ENCODE peak calls at places on chromosomes 13 and 19, in eight cellular contexts. J is PC-3; F is body of pancreas; X is heart right ventricle; B is fibroblast of lung; I is CD8-positive, alpha-beta T cell; K is cardiac muscle cell; E is psoas muscle. R is an unnamed sample.

GRCh38 chr19:12733369-12733896 is 1.1 kb downstream of the TRIR start:
- DNase-seq in X (no peak), F (no peak), J (peak), B (peak), E (no peak), K (peak), I (peak), R (no peak)

GRCh38 chr19:49556412-49557398 is 23.7 kb downstream of the NOSIP start:
- DNase-seq in F (peak), X (no peak), K (no peak), B (no peak), I (peak), E (peak), J (no peak), R (no peak)

GRCh38 chr13:44537238-44537637 is 38.9 kb downstream of the TSC22D1 start:
- DNase-seq in E (no peak), K (no peak), J (no peak), F (no peak), I (no peak), X (no peak), B (no peak), R (no peak)

GRCh38 chr13:113441661-113442060 is 11.6 kb downstream of the ADPRHL1 start:
- DNase-seq in I (no peak), K (no peak), X (no peak), J (no peak), E (no peak), F (no peak), B (no peak), R (no peak)

GRCh38 chr19:10074153-10074552 is 12.0 kb upstream of the SHFL start:
- DNase-seq in E (no peak), F (no peak), K (peak), I (peak), J (peak), B (peak), X (no peak), R (no peak)

GRCh38 chr19:34145741-34146202 is 26.5 kb upstream of the LSM14A start:
- DNase-seq in F (peak), B (peak), K (peak), E (no peak), I (peak), J (peak), X (no peak), R (peak)

GRCh38 chr19:12065100-12065538 is 588 bp downstream of the ZNF844 start:
- DNase-seq in F (peak), K (peak), X (no peak), B (peak), I (peak), E (peak), J (no peak), R (no peak)

GRCh38 chr19:4639531-4640246 is 373 bp downstream of the TNFAIP8L1 start:
- DNase-seq in I (no peak), K (no peak), J (no peak), B (no peak), E (peak), X (peak), F (peak), R (no peak)

GRCh38 chr19:28289294-28290063 is 923.5 kb downstream of the UQCRFS1 start:
- DNase-seq in F (peak), J (no peak), B (no peak), E (no peak), I (no peak), X (no peak), K (peak), R (peak)

GRCh38 chr19:19039901-19040300 is 6.5 kb downstream of the ARMC6 start:
- DNase-seq in E (no peak), J (no peak), K (no peak), X (no peak), F (no peak), I (no peak), B (no peak), R (no peak)

GRCh38 chr13:98318263-98318878 is 141.3 kb upstream of the RNF113B start:
- DNase-seq in J (no peak), F (no peak), X (no peak), B (no peak), K (no peak), E (no peak), I (no peak), R (no peak)

GRCh38 chr13:99144306-99144705 is 56.3 kb upstream of the UBAC2 start:
- DNase-seq in K (no peak), X (no peak), I (no peak), E (no peak), J (no peak), F (no peak), B (no peak), R (no peak)

GRCh38 chr13:46386426-46386995 is 541 bp downstream of the RUBCNL start:
- DNase-seq in K (no peak), I (no peak), X (no peak), B (peak), J (no peak), E (no peak), F (no peak), R (no peak)

GRCh38 chr19:38191747-38192146 is 32.3 kb downstream of the DPF1 start:
- DNase-seq in F (no peak), B (no peak), X (no peak), K (no peak), I (no peak), J (no peak), E (no peak), R (no peak)

GRCh38 chr13:67383358-67383757 is 153.2 kb upstream of the PCDH9 start:
- DNase-seq in I (no peak), F (no peak), X (no peak), J (no peak), B (peak), E (no peak), K (peak), R (no peak)

GRCh38 chr13:41199526-41199925 is 5.2 kb upstream of the KBTBD7 start:
- DNase-seq in X (no peak), K (no peak), B (no peak), E (no peak), F (no peak), I (no peak), J (no peak), R (no peak)

GRCh38 chr13:48493076-48493765 is 39.7 kb downstream of the RCBTB2 start:
- DNase-seq in J (no peak), K (peak), I (no peak), X (no peak), E (no peak), F (no peak), B (no peak), R (no peak)

GRCh38 chr19:57350877-57351805 is at the start of gene ZNF304:
- DNase-seq in K (peak), X (peak), E (peak), J (peak), F (peak), I (peak), B (peak), R (peak)

GRCh38 chr19:57357406-57357805 is 5.9 kb upstream of the TRAPPC2B start:
- DNase-seq in X (no peak), E (no peak), I (no peak), B (no peak), J (no peak), F (no peak), K (no peak), R (no peak)

GRCh38 chr19:57355916-57356315 is 4.8 kb downstream of the ZNF304 start:
- DNase-seq in E (no peak), K (no peak), J (no peak), B (no peak), I (no peak), F (no peak), X (no peak), R (no peak)

GRCh38 chr19:57348136-57348535 is 2.9 kb upstream of the ZNF304 start:
- DNase-seq in I (no peak), F (no peak), K (peak), B (peak), X (no peak), J (no peak), E (no peak), R (no peak)

GRCh38 chr19:57351867-57352266 is 796 bp downstream of the ZNF304 start:
- DNase-seq in E (no peak), J (no peak), I (no peak), K (peak), F (no peak), X (no peak), B (no peak), R (no peak)
- TF ChIP-seq CTCF in E (no peak), J (peak), I (no peak), K (no peak), F (no peak), X (no peak), B (no peak), R (no peak)

GRCh38 chr13:77740097-77740496 is 42.6 kb downstream of the SLAIN1 start:
- DNase-seq in E (no peak), X (no peak), B (no peak), K (no peak), I (no peak), J (no peak), F (no peak), R (no peak)

GRCh38 chr13:77740931-77741586 is 43.6 kb downstream of the SLAIN1 start:
- DNase-seq in F (no peak), E (no peak), B (no peak), I (no peak), X (no peak), K (no peak), J (no peak), R (no peak)

GRCh38 chr13:77741587-77741972 is 44.1 kb downstream of the SLAIN1 start:
- DNase-seq in F (no peak), B (no peak), X (no peak), E (no peak), J (no peak), K (no peak), I (no peak), R (no peak)

GRCh38 chr13:77733674-77734073 is 36.2 kb downstream of the SLAIN1 start:
- DNase-seq in F (no peak), I (no peak), K (no peak), B (no peak), E (no peak), J (no peak), X (no peak), R (no peak)

DNA sequence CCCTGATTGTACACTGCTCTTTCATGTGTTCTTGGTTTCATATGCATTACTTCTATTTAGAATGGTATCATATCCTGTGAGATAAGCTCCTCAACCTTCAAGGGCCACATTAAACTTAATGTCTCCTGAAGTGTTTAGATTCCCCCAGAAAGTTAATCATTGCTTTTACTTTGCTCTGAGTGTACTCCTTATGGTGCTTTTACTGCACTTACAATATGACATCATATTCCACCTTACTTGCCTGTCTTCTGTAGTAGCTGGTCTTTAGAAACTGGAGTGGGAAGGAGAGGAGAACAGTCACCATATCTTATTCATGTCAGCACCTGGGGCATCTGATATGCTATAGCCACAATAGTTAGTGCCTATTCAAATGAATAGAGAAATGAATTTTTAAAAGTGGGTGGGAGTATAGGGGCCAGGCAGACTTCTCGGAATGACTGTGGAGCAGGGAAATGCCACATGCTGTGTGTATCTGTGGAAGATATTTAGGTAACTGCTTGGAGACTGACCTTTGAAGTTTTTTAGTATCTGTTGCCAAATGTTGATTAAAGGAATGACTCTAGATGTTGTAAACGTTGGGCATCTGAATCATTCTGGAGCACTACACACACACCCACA is 40.2 kb downstream of the SLAIN1 start:
- DNase-seq in E (no peak), I (no peak), J (no peak), X (no peak), B (no peak), K (no peak), F (no peak), R (no peak)
- TF ChIP-seq CTCF in E (no peak), I (no peak), J (no peak), X (no peak), B (no peak), K (no peak), F (no peak), R (no peak)

DNA sequence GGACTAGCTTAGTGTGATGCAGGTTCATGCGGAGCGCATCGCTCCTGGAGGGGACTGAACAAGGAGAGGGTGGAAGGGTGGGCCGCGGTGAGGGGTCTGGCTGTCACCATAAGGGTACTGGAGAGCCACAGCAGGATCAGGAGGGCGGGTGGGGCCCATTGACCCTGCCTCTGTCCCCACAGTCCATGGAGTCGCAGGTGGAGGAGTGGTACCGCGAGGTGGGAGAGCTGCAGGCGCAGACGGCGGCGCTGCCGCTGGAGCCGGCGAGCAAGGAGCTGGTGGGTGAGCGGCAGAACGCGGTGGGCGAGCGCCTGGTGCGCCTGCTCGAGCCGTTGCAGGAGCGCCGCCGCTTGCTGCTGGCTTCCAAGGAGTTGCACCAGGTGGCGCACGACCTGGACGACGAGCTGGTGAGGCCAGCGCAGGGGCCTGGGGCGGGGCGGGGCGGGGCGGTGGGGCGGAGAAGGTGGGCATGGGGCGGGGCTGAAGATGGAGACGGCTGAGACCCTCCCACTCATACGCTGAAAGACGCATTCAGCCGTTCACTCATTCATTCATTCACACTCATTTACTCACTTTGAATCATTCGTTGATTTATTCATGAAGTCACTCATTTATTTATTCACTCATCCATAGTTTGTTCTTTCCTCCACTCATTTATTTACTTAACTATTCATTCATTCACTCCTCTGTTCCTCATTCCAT is 27.5 kb upstream of the SHKBP1 start:
- DNase-seq in F (peak), B (peak), I (peak), X (peak), J (peak), E (peak), K (peak), R (no peak)
- TF ChIP-seq CTCF in F (peak), B (peak), I (peak), X (no peak), J (peak), E (peak), K (peak), R (peak)

GRCh38 chr13:30256713-30257432 is 50.5 kb downstream of the KATNAL1 start:
- DNase-seq in B (peak), K (peak), I (no peak), E (no peak), F (no peak), X (no peak), J (no peak), R (no peak)
- TF ChIP-seq CTCF in B (no peak), K (no peak), I (no peak), E (no peak), F (no peak), X (no peak), J (no peak), R (no peak)

DNA sequence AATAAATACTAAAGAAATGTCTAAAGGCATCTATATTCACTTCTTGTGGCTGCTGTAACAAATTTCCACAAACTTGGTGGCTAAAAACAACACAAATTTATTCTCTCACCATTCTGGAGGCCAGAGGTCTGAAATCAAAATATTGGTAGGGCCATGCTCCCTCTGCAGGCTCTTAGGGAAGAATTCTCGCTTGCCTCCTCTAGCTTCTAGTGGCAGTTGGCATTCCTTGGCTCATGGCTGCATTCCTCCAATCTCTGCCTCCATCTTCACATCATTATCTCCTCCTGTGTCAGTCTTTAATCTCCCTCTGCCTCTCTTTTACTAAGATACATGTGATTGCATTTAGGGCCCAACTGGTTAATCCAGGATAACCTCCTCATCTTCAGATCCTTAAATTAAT is 54.1 kb upstream of the RFXAP start:
- DNase-seq in K (no peak), E (no peak), I (no peak), B (no peak), F (no peak), X (no peak), J (no peak), R (no peak)
- TF ChIP-seq CTCF in K (no peak), E (no peak), I (no peak), B (no peak), F (no peak), X (no peak), J (no peak), R (no peak)

GRCh38 chr13:96229356-96229755 is 139.4 kb downstream of the HS6ST3 start:
- DNase-seq in F (no peak), I (no peak), X (no peak), E (no peak), K (peak), B (peak), J (peak), R (no peak)
- TF ChIP-seq CTCF in F (peak), I (no peak), X (peak), E (peak), K (peak), B (no peak), J (peak), R (peak)

GRCh38 chr19:42324655-42325307 is 654 bp upstream of the MEGF8 start:
- DNase-seq in B (no peak), F (no peak), I (no peak), J (no peak), E (no peak), X (no peak), K (no peak), R (no peak)
- TF ChIP-seq CTCF in B (peak), F (no peak), I (peak), J (peak), E (peak), X (no peak), K (no peak), R (no peak)

DNA sequence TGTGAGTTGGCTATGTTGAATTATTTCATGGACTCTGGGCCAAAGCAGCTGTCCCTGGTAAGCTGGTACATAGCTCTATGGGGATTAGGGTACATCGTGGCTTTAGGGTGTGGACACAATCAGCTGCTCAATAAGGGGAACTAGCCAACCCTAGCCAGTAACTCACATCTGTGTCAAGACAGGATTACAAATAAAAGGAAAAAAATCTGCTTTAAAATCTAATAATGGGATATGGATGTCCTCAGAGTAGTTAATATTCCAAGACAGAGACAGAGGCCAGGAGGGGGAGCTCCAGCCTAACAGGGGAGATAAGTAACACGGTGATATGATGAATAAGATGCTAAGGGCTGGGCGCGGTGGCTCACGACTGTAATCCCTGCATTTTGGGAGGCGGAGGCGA is 21.1 kb upstream of the ZNF766 start:
- DNase-seq in X (peak), F (peak), E (peak), I (peak), J (peak), K (peak), B (peak), R (no peak)
- TF ChIP-seq CTCF in X (peak), F (peak), E (peak), I (peak), J (peak), K (peak), B (peak), R (peak)

GRCh38 chr19:5651361-5651760 is 28.5 kb downstream of the SAFB start:
- DNase-seq in X (no peak), F (no peak), K (no peak), E (no peak), B (no peak), I (no peak), J (no peak), R (no peak)
- TF ChIP-seq CTCF in X (no peak), F (no peak), K (no peak), E (no peak), B (no peak), I (no peak), J (peak), R (no peak)

DNA sequence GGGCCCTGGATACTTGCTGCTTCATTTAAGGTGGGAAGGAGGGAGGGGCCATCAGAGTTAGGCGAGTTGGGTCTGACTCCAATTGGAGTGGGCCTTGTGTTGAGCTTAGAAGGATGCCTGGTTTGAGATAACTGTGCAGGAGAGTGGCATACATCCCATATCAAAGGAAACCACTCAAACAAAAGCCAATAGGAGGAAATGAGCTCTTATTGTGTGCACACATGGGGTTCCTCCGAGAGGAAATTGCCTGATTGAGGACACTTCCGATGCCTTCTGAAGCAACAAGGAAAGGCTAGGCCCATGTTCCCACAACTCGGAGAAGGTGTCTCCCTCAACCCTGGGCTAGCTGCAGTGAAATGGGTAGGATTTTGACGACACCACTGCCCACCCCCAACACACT is 19.6 kb downstream of the MBNL2 start:
- DNase-seq in X (no peak), E (no peak), B (no peak), I (no peak), K (no peak), F (no peak), J (no peak), R (no peak)
- TF ChIP-seq CTCF in X (no peak), E (no peak), B (no peak), I (no peak), K (no peak), F (no peak), J (no peak), R (no peak)

R was measured in HFF-Myc.